ENCODE peak calls at places on chromosome 9, in six cellular contexts. One of them, this sample, is unnamed.

GRCh38 chr9:100066539-100066938 is 32.3 kb downstream of the ERP44 start:
- DNase-seq in body of pancreas: no peak
- DNase-seq in hepatocyte: peak; percentile 9
- DNase-seq in H7: no peak
- DNase-seq in left lung: no peak
- DNase-seq in psoas muscle: no peak
- DNase-seq in this sample: peak; percentile 78

GRCh38 chr9:115035872-115036612 is 81.9 kb downstream of the TNC start:
- DNase-seq in body of pancreas: no peak
- DNase-seq in H7: no peak
- DNase-seq in hepatocyte: peak; percentile 27
- DNase-seq in psoas muscle: no peak
- DNase-seq in left lung: no peak
- DNase-seq in this sample: no peak

GRCh38 chr9:120778758-120779157 is 14.5 kb downstream of the FBXW2 start:
- DNase-seq in hepatocyte: no peak
- DNase-seq in left lung: no peak
- DNase-seq in H7: no peak
- DNase-seq in psoas muscle: no peak
- DNase-seq in body of pancreas: no peak
- DNase-seq in this sample: no peak

GRCh38 chr9:109482391-109482916 is 15.7 kb downstream of the PTPN3 start:
- DNase-seq in psoas muscle: no peak
- DNase-seq in body of pancreas: no peak
- DNase-seq in hepatocyte: no peak
- DNase-seq in left lung: no peak
- DNase-seq in H7: no peak
- DNase-seq in this sample: no peak

GRCh38 chr9:94175669-94176068 is 83.4 kb upstream of the ZNF169 start:
- DNase-seq in hepatocyte: no peak
- DNase-seq in body of pancreas: no peak
- DNase-seq in H7: no peak
- DNase-seq in psoas muscle: no peak
- DNase-seq in left lung: no peak
- DNase-seq in this sample: no peak

GRCh38 chr9:136586391-136586790 is 40.5 kb upstream of the NOTCH1 start:
- DNase-seq in psoas muscle: peak; percentile 15
- DNase-seq in hepatocyte: no peak
- DNase-seq in left lung: peak; percentile 47
- DNase-seq in H7: no peak
- DNase-seq in body of pancreas: no peak
- DNase-seq in this sample: no peak

GRCh38 chr9:34143116-34143515 is 16.6 kb upstream of the DCAF12 start:
- DNase-seq in hepatocyte: no peak
- DNase-seq in psoas muscle: no peak
- DNase-seq in body of pancreas: no peak
- DNase-seq in left lung: no peak
- DNase-seq in H7: no peak
- DNase-seq in this sample: no peak

GRCh38 chr9:98951967-98952366 is 8.3 kb downstream of the COL15A1 start:
- DNase-seq in H7: no peak
- DNase-seq in hepatocyte: no peak
- DNase-seq in body of pancreas: no peak
- DNase-seq in left lung: no peak
- DNase-seq in psoas muscle: no peak
- DNase-seq in this sample: no peak

GRCh38 chr9:34392511-34392910 is 15.8 kb upstream of the MYORG start:
- DNase-seq in left lung: no peak
- DNase-seq in body of pancreas: no peak
- DNase-seq in psoas muscle: no peak
- DNase-seq in hepatocyte: no peak
- DNase-seq in H7: no peak
- DNase-seq in this sample: no peak

GRCh38 chr9:34465468-34465867 is 6.9 kb downstream of the DNAI1 start:
- DNase-seq in body of pancreas: no peak
- DNase-seq in hepatocyte: no peak
- DNase-seq in left lung: no peak
- DNase-seq in H7: no peak
- DNase-seq in psoas muscle: no peak
- DNase-seq in this sample: no peak

GRCh38 chr9:105438136-105438839 is 9.5 kb upstream of the FSD1L start:
- DNase-seq in body of pancreas: no peak
- DNase-seq in hepatocyte: no peak
- DNase-seq in H7: no peak
- DNase-seq in left lung: no peak
- DNase-seq in psoas muscle: no peak
- DNase-seq in this sample: no peak

GRCh38 chr9:92637886-92638620 is 31.9 kb downstream of the IPPK start:
- DNase-seq in left lung: peak; percentile 61
- DNase-seq in H7: no peak
- DNase-seq in body of pancreas: no peak
- DNase-seq in psoas muscle: no peak
- DNase-seq in hepatocyte: no peak
- DNase-seq in this sample: no peak

GRCh38 chr9:92635760-92636159 is 34.2 kb downstream of the IPPK start:
- DNase-seq in left lung: peak; percentile 24
- DNase-seq in H7: no peak
- DNase-seq in psoas muscle: no peak
- DNase-seq in hepatocyte: no peak
- DNase-seq in body of pancreas: no peak
- DNase-seq in this sample: no peak

GRCh38 chr9:92636627-92637026 is 33.3 kb downstream of the IPPK start:
- DNase-seq in psoas muscle: no peak
- DNase-seq in H7: no peak
- DNase-seq in body of pancreas: no peak
- DNase-seq in left lung: peak; percentile 16
- DNase-seq in hepatocyte: no peak
- DNase-seq in this sample: no peak

GRCh38 chr9:92638621-92639101 is 31.3 kb downstream of the IPPK start:
- DNase-seq in left lung: peak; percentile 21
- DNase-seq in psoas muscle: no peak
- DNase-seq in hepatocyte: no peak
- DNase-seq in body of pancreas: no peak
- DNase-seq in H7: no peak
- DNase-seq in this sample: no peak

GRCh38 chr9:92637331-92637730 is 32.6 kb downstream of the IPPK start:
- DNase-seq in left lung: peak; percentile 72
- DNase-seq in body of pancreas: no peak
- DNase-seq in psoas muscle: no peak
- DNase-seq in hepatocyte: no peak
- DNase-seq in H7: no peak
- DNase-seq in this sample: no peak
- H3K36me3 ChIP-seq in left lung: no peaks in the 10 kb centered on the region
- H3K36me3 ChIP-seq in body of pancreas: no peaks in the 10 kb centered on the region
- H3K36me3 ChIP-seq in psoas muscle: peaks cover 95% of the 10 kb centered on the region
- H3K36me3 ChIP-seq in hepatocyte: no peaks in the 10 kb centered on the region
- H3K36me3 ChIP-seq in H7: peaks cover 12% of the 10 kb centered on the region
- H3K36me3 ChIP-seq in this sample: peaks cover 70% of the 10 kb centered on the region

DNA sequence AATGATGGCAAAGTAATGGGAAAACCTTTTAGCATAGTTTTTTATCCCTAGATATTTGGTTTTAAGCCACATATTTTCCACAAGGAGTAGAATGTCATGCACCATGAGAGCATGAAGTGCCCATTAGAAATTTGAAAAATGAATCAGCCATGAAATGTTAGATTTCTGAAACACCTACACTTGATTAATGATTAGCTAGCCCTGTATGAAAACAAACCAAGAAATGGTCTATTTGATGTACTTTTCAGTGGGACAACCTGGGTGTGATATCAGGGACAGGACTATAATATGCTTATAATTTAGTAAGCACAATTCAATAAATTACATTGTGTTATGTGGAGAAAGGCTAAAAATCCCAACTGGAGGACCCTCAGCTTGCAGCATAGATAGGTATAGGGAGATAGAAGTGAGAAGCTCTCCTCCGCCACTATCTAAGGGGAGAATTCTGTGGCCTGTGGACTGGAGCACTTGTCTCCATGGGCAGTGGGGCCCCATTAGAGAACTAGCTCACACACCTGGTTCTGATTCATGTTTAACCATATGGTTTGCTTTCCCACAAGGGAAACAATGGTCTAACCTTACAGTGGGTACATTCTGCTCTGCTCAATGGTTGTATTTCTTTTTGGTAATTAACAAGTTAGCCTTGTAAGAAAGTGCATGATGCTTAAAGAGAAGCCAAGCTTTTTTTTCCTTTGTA is 35.2 kb downstream of the NUP214 start:
- DNase-seq in left lung: no peak
- DNase-seq in H7: no peak
- DNase-seq in hepatocyte: no peak
- DNase-seq in psoas muscle: no peak
- DNase-seq in body of pancreas: no peak
- DNase-seq in this sample: no peak
- H3K36me3 ChIP-seq in left lung: peaks cover 4% of the 10 kb centered on the region
- H3K36me3 ChIP-seq in H7: peaks cover 14% of the 10 kb centered on the region
- H3K36me3 ChIP-seq in hepatocyte: no peaks in the 10 kb centered on the region
- H3K36me3 ChIP-seq in psoas muscle: peaks cover 98% of the 10 kb centered on the region
- H3K36me3 ChIP-seq in body of pancreas: peaks cover 15% of the 10 kb centered on the region
- H3K36me3 ChIP-seq in this sample: peaks cover 52% of the 10 kb centered on the region

DNA sequence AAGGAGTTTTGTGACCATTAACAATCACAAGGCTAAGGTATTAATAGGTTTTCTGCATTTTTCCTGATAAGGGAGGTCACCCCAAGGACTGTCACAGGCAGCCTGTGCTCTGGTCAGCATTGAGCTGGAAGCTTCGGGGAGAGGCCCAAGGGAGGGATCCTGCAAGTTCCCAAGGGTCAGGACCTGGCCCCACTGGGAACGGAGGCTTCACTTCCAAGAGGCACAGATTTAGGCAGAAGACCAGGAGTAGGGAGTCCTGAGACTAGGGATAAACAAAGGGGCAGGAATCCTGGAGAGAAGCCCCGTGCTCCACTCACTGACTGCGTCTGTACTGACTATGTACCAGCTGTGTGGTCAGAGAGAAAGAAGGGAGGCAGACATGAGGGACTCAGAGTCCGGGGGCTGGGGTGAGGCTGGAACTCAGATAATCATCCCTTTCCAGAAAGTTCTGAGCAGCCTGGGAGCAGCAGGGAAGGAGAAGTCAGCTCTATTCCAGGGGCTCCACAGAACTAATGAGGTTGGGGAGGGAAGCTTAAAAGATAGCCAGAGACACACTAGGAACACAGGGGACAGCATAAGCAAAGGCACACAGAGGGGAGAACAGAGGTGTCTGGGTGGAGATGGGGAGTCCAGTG is 37.8 kb downstream of the B4GALT1 start:
- DNase-seq in body of pancreas: no peak
- DNase-seq in hepatocyte: no peak
- DNase-seq in H7: peak; percentile 11
- DNase-seq in left lung: no peak
- DNase-seq in psoas muscle: no peak
- DNase-seq in this sample: no peak
- H3K36me3 ChIP-seq in body of pancreas: no peaks in the 10 kb centered on the region
- H3K36me3 ChIP-seq in hepatocyte: no peaks in the 10 kb centered on the region
- H3K36me3 ChIP-seq in H7: peaks cover 1% of the 10 kb centered on the region
- H3K36me3 ChIP-seq in left lung: no peaks in the 10 kb centered on the region
- H3K36me3 ChIP-seq in psoas muscle: peaks cover 47% of the 10 kb centered on the region
- H3K36me3 ChIP-seq in this sample: no peaks in the 10 kb centered on the region

GRCh38 chr9:35741740-35742139 is 7.3 kb downstream of the GBA2 start:
- DNase-seq in hepatocyte: no peak
- DNase-seq in left lung: no peak
- DNase-seq in psoas muscle: no peak
- DNase-seq in H7: no peak
- DNase-seq in body of pancreas: no peak
- DNase-seq in this sample: no peak
- H3K36me3 ChIP-seq in hepatocyte: no peaks in the 10 kb centered on the region
- H3K36me3 ChIP-seq in left lung: peaks cover 6% of the 10 kb centered on the region
- H3K36me3 ChIP-seq in psoas muscle: peaks cover 98% of the 10 kb centered on the region
- H3K36me3 ChIP-seq in H7: peaks cover 61% of the 10 kb centered on the region
- H3K36me3 ChIP-seq in body of pancreas: peaks cover 20% of the 10 kb centered on the region
- H3K36me3 ChIP-seq in this sample: peaks cover 76% of the 10 kb centered on the region

GRCh38 chr9:130110166-130110565 is 56.5 kb downstream of the GPR107 start:
- DNase-seq in left lung: no peak
- DNase-seq in hepatocyte: no peak
- DNase-seq in psoas muscle: no peak
- DNase-seq in H7: peak; percentile 57
- DNase-seq in body of pancreas: no peak
- DNase-seq in this sample: no peak
- H3K36me3 ChIP-seq in left lung: no peaks in the 10 kb centered on the region
- H3K36me3 ChIP-seq in hepatocyte: no peaks in the 10 kb centered on the region
- H3K36me3 ChIP-seq in psoas muscle: peaks cover 73% of the 10 kb centered on the region
- H3K36me3 ChIP-seq in H7: peaks cover 13% of the 10 kb centered on the region
- H3K36me3 ChIP-seq in body of pancreas: no peaks in the 10 kb centered on the region
- H3K36me3 ChIP-seq in this sample: peaks cover 6% of the 10 kb centered on the region

GRCh38 chr9:36141761-36142160 is 5.2 kb downstream of the GLIPR2 start:
- DNase-seq in left lung: no peak
- DNase-seq in hepatocyte: no peak
- DNase-seq in H7: no peak
- DNase-seq in psoas muscle: no peak
- DNase-seq in body of pancreas: no peak
- DNase-seq in this sample: no peak
- H3K36me3 ChIP-seq in left lung: no peaks in the 10 kb centered on the region
- H3K36me3 ChIP-seq in hepatocyte: no peaks in the 10 kb centered on the region
- H3K36me3 ChIP-seq in H7: no peaks in the 10 kb centered on the region
- H3K36me3 ChIP-seq in psoas muscle: no peaks in the 10 kb centered on the region
- H3K36me3 ChIP-seq in body of pancreas: no peaks in the 10 kb centered on the region
- H3K36me3 ChIP-seq in this sample: no peaks in the 10 kb centered on the region

DNA sequence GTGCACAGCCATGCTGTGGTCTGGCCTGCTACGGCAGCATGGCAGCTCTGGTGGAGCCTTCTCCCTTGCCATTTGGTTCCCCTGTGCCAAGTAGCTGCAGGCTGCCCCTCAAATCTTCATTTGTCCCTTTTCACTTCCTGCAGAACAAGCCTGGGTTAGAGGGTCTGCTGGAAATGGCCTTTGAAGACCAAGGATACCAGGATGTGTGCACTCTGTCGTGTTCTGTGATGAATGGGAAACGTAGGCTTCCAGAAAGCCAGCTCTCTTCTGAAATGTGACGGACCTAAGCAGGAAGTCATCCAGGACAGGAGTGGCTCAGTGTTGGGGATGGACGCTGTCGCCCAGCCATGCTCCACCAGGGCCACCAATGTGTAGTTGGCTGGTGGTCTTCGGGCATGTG is 3.5 kb upstream of the POMT1 start:
- DNase-seq in body of pancreas: no peak
- DNase-seq in H7: no peak
- DNase-seq in left lung: no peak
- DNase-seq in hepatocyte: no peak
- DNase-seq in psoas muscle: no peak
- DNase-seq in this sample: no peak
- H3K36me3 ChIP-seq in body of pancreas: peaks cover 7% of the 10 kb centered on the region
- H3K36me3 ChIP-seq in H7: peaks cover 48% of the 10 kb centered on the region
- H3K36me3 ChIP-seq in left lung: no peaks in the 10 kb centered on the region
- H3K36me3 ChIP-seq in hepatocyte: no peaks in the 10 kb centered on the region
- H3K36me3 ChIP-seq in psoas muscle: peaks cover 67% of the 10 kb centered on the region
- H3K36me3 ChIP-seq in this sample: peaks cover 69% of the 10 kb centered on the region

This sample was measured in BE2C.